ENCODE peak calls at places on chromosome 2, in seven cellular contexts. V, U, Y, Q, X, H and J are unnamed samples. For H3K9me3, the result is how much of the 10 kb centered on the place peaks cover.

GRCh38 chr2:36356199-36356989 is 816 bp downstream of the CRIM1 start:
- DNase-seq in V (peak), Y (peak), H (peak), Q (no peak), X (peak), U (peak), J (peak)

GRCh38 chr2:24745825-24746224 is 47.4 kb downstream of the PTRHD1 start:
- DNase-seq in U (no peak), Q (no peak), Y (no peak), H (no peak), V (no peak), X (no peak), J (no peak)

GRCh38 chr2:105655244-105655643 is 89.5 kb upstream of the NCK2 start:
- DNase-seq in V (no peak), X (no peak), Q (no peak), H (no peak), U (no peak), Y (peak), J (no peak)

GRCh38 chr2:112583497-112584133 is 794 bp upstream of the CHCHD5 start:
- DNase-seq in H (peak), Y (peak), U (peak), Q (peak), V (no peak), X (no peak), J (no peak)

GRCh38 chr2:70475266-70475665 is 78.4 kb downstream of the TGFA start:
- DNase-seq in V (no peak), U (no peak), X (no peak), Y (no peak), Q (no peak), H (no peak), J (no peak)

GRCh38 chr2:17156086-17156485 is 362.2 kb downstream of the RAD51AP2 start:
- DNase-seq in Q (no peak), V (no peak), H (no peak), X (no peak), Y (no peak), U (no peak), J (no peak)

GRCh38 chr2:129080715-129081472 is 762.2 kb upstream of the HS6ST1 start:
- DNase-seq in X (peak), Y (no peak), Q (no peak), H (no peak), V (no peak), U (no peak), J (no peak)

GRCh38 chr2:46804794-46805193 is 110.8 kb downstream of the MCFD2 start:
- DNase-seq in Y (peak), U (peak), H (peak), V (no peak), Q (peak), X (no peak), J (no peak)

GRCh38 chr2:19046986-19047780 is 311.2 kb downstream of the OSR1 start:
- DNase-seq in U (no peak), H (no peak), Q (peak), V (no peak), Y (peak), X (no peak), J (no peak)

GRCh38 chr2:95062716-95063400 is 37.4 kb downstream of the MAL start:
- DNase-seq in H (peak), Q (no peak), Y (no peak), U (no peak), V (no peak), X (peak), J (no peak)

GRCh38 chr2:218993345-218994315 is at the start of gene CRYBA2:
- DNase-seq in H (peak), U (no peak), Q (no peak), X (peak), V (no peak), Y (peak), J (no peak)

GRCh38 chr2:186059096-186059495 is 320.5 kb downstream of the FSIP2 start:
- DNase-seq in V (no peak), X (no peak), U (no peak), Q (peak), H (peak), Y (peak), J (no peak)

GRCh38 chr2:124804014-124804940 is 779.2 kb downstream of the CNTNAP5 start:
- DNase-seq in Y (peak), U (no peak), X (peak), V (no peak), Q (peak), H (peak), J (no peak)

GRCh38 chr2:151051584-151052220 is 210.0 kb downstream of the RBM43 start:
- DNase-seq in X (peak), H (peak), U (peak), V (no peak), Q (peak), Y (peak), J (no peak)

GRCh38 chr2:54454922-54455583 is 1.1 kb upstream of the SPTBN1 start:
- DNase-seq in Y (no peak), Q (no peak), X (no peak), H (peak), V (no peak), U (peak), J (no peak)

GRCh38 chr2:167492486-167492885 is 604.2 kb downstream of the XIRP2 start:
- DNase-seq in H (no peak), Q (peak), Y (no peak), X (no peak), U (no peak), V (no peak), J (no peak)

GRCh38 chr2:113203217-113203530 is 29.4 kb downstream of the PSD4 start:
- DNase-seq in H (no peak), U (no peak), Y (peak), V (no peak), X (no peak), Q (no peak), J (no peak)

GRCh38 chr2:1746174-1747064 is 2.1 kb upstream of the PXDN start:
- DNase-seq in U (no peak), Y (no peak), V (no peak), Q (no peak), H (no peak), X (peak), J (no peak)

GRCh38 chr2:173401716-173402326 is 47.1 kb downstream of the CDCA7 start:
- DNase-seq in Q (no peak), U (no peak), V (no peak), H (peak), Y (peak), X (peak), J (no peak)

GRCh38 chr2:150732064-150732463 is 244.6 kb upstream of the RND3 start:
- DNase-seq in V (no peak), Y (peak), H (peak), Q (peak), U (no peak), X (no peak), J (no peak)

GRCh38 chr2:31238126-31238905 is 4.4 kb downstream of the EHD3 start:
- DNase-seq in H (no peak), Q (peak), U (peak), V (no peak), X (peak), Y (no peak), J (peak)

GRCh38 chr2:161992526-161992925 is 81.5 kb downstream of the DPP4 start:
- DNase-seq in Y (no peak), V (no peak), H (no peak), U (no peak), Q (no peak), X (no peak), J (no peak)

GRCh38 chr2:174717273-174717672 is 47.0 kb downstream of the CHRNA1 start:
- DNase-seq in U (no peak), Q (peak), H (no peak), X (no peak), Y (peak), V (no peak), J (no peak)

GRCh38 chr2:171999125-171999524 is 628 bp upstream of the METAP1D start:
- DNase-seq in H (no peak), Q (peak), Y (peak), X (no peak), U (no peak), V (no peak), J (no peak)

GRCh38 chr2:109209412-109209811 is 80.4 kb downstream of the SH3RF3 start:
- DNase-seq in Q (peak), H (peak), Y (peak), U (no peak), X (no peak), V (no peak), J (no peak)

GRCh38 chr2:241609859-241610793 is 26.8 kb downstream of the THAP4 start:
- DNase-seq in Y (peak), U (peak), V (peak), X (peak), H (no peak), Q (peak), J (peak)

GRCh38 chr2:187826023-187826422 is 271.8 kb upstream of the TFPI start:
- DNase-seq in V (no peak), Y (peak), U (no peak), H (peak), X (no peak), Q (peak), J (no peak)

GRCh38 chr2:160650196-160651108 is 156.8 kb upstream of the RBMS1 start:
- DNase-seq in X (no peak), V (no peak), H (peak), U (no peak), Y (no peak), Q (no peak), J (no peak)

DNA sequence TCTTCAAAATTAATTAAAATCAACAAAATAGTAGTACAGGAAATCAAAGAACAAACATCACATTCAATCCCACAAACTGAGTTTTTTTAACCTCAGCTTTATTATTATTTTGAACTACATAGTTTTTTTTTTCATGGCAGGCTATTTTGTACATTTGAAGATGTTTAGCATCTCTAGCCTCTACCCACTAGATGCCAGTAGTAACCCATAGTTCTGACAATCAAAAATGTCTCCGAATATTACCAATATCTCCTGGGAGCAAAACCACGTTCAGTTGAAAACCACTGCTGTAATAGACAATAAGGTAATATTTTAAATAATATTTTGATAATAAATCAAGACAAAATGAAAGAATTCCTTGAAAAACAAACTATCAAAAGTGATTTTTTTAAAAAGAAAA is 702.6 kb upstream of the LRRTM1 start:
- DNase-seq in U (no peak), V (no peak), X (no peak), Q (no peak), H (peak), Y (no peak), J (no peak)
- H3K9me3 ChIP-seq in U (under half), V (under half), X (under half), Q (under half), H (under half), Y (under half), J (under half)

DNA sequence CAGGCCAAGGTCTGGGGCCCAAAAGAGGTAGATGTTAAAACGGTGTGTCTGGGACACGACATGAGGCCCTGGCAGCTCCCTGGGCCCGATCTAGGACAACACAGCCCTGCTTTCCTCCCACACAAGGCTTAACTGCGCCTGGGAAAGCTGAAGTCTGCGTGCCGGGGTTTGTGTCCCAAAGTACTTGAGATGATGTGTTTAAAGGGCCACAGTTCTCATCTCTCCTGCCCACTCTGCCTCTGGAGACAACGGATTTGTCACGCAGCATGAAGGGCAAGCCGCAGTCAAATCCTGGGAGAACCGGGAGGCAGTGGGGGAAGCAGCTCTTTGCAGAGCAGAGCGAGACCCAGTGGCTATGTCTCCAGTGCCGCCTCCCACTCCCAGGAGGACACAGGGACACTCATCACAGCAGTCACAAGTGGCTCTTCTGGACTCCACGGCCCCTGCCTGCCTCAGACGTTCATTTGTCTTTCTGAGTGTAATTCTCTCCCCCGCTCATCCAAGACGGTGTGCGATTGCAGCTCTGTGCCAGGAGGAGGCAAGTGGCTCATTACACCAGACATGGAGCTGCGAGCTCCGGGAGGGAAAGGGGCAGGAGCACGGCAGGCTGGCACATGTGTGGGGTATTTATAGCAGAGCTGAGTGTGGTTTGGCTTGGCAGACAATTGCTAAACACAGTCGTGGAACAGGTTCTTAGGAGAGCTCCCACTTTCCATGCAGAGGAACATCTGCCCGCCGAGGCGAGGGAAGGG is 57.7 kb upstream of the SEMA4C start:
- DNase-seq in U (peak), Q (no peak), H (peak), X (no peak), V (peak), Y (peak), J (peak)
- H3K27ac ChIP-seq in U (peak), Q (no peak), H (no peak), X (no peak), V (peak), Y (no peak), J (no peak)

GRCh38 chr2:74513605-74514367 is 464 bp upstream of the TLX2 start:
- DNase-seq in X (peak), U (no peak), Q (no peak), V (no peak), H (peak), Y (peak), J (peak)

GRCh38 chr2:74512744-74513604 is 1.3 kb upstream of the TLX2 start:
- DNase-seq in V (no peak), U (no peak), H (no peak), X (peak), Q (no peak), Y (no peak), J (peak)

GRCh38 chr2:74516070-74516633 is 1.9 kb downstream of the TLX2 start:
- DNase-seq in Y (peak), X (peak), U (no peak), V (peak), Q (no peak), H (no peak), J (peak)

GRCh38 chr2:74515271-74516069 is 1.2 kb downstream of the TLX2 start:
- DNase-seq in V (no peak), H (no peak), Y (peak), X (peak), U (no peak), Q (no peak), J (peak)

GRCh38 chr2:74514368-74515270 is at the start of gene TLX2:
- DNase-seq in X (peak), U (no peak), Y (peak), Q (no peak), H (peak), V (no peak), J (peak)
- H3K4me3 ChIP-seq in X (no peak), U (no peak), Y (no peak), Q (peak), H (peak), V (peak), J (no peak)

DNA sequence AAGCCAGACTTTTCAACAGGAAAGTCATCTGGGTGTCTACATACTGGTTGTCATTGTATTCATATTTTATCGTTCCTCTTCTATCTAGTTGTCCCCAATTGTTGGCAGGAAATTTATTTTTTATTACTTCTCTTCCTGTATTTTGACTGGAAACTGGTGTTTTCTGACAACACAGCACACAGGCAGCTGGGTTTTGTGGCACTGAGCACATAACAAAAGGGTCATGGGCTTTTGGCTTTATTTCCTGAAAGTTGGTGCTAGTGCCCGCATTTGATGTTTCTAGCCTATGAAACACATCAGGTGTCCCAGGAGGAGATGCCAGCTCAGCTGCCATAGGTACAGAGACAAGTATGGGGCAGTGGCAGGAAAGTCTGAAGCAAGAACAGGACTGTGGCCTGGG is 126.4 kb downstream of the TMEM17 start:
- DNase-seq in X (no peak), Q (no peak), H (no peak), V (no peak), Y (no peak), U (no peak), J (no peak)
- H3K9me3 ChIP-seq in X (under half), Q (under half), H (under half), V (under half), Y (under half), U (under half), J (under half)

GRCh38 chr2:6986251-6986893 is 69.2 kb downstream of the RNF144A start:
- DNase-seq in X (peak), H (peak), Y (no peak), Q (no peak), V (no peak), U (no peak), J (no peak)
- H3K27ac ChIP-seq in X (peak), H (peak), Y (no peak), Q (no peak), V (no peak), U (no peak), J (peak)

GRCh38 chr2:439077-439476 is 151.2 kb upstream of the ALKAL2 start:
- DNase-seq in Q (no peak), H (no peak), U (no peak), V (no peak), Y (no peak), X (no peak), J (no peak)

GRCh38 chr2:443211-443610 is 155.3 kb upstream of the ALKAL2 start:
- DNase-seq in Q (no peak), U (no peak), V (no peak), H (no peak), X (no peak), Y (no peak), J (no peak)

GRCh38 chr2:443754-444153 is 155.9 kb upstream of the ALKAL2 start:
- DNase-seq in V (no peak), H (no peak), X (no peak), U (no peak), Y (no peak), Q (no peak), J (no peak)

GRCh38 chr2:439540-440465 is 151.9 kb upstream of the ALKAL2 start:
- DNase-seq in Y (no peak), V (no peak), Q (peak), H (no peak), X (no peak), U (no peak), J (peak)

DNA sequence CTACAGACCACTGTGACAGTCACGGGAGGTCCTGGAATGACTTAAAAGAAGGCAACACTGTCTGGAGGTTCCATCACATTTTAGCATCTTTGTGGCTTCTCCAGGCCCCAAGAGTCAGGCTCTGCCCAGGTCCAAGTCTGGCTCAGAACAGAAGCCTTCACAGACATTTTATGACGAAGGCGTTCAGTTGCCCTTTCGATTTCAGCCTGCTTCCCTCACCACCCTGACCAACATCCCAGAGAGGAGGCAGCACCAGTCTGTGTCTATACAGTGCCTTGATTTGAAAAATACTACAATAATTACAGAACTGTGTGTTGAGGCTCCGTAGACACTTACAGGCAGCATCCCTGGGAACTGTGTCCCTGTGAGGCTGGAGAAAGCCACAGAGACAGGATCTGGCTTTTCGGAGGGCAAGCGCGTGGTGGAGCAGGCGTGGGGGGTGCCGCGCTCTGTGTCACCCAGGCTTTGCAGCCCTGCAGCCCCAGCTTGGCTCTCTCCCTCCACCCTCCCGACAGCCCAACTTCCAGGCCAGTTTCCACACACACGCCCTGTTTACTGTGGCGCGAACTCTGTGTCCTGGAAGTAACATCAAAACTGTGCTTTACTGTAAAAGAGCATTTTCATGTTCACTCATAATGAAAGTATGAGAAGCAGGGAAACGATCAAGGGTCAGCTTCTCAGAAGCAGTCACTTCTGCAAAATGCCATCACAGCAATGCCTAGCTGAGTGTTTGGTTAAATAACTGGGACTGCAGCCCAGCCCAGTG is 153.6 kb upstream of the ALKAL2 start:
- DNase-seq in U (no peak), H (no peak), Y (no peak), Q (no peak), X (no peak), V (no peak), J (no peak)
- H3K4me3 ChIP-seq in U (no peak), H (no peak), Y (no peak), Q (no peak), X (no peak), V (no peak), J (no peak)

GRCh38 chr2:239175181-239175580 is 225.6 kb downstream of the HDAC4 start:
- DNase-seq in X (peak), Q (no peak), U (no peak), H (no peak), Y (no peak), V (no peak), J (peak)
- H3K9me3 ChIP-seq in X (half or more), Q (under half), U (under half), H (under half), Y (under half), V (under half), J (under half)

GRCh38 chr2:224802407-224802806 is 86.2 kb upstream of the CCDC195 start:
- DNase-seq in U (no peak), V (no peak), Q (no peak), Y (peak), X (peak), H (peak), J (no peak)
- H3K27ac ChIP-seq in U (no peak), V (no peak), Q (no peak), Y (peak), X (no peak), H (no peak), J (no peak)

GRCh38 chr2:104405628-104406027 is 448.3 kb upstream of the POU3F3 start:
- DNase-seq in U (no peak), V (no peak), Y (no peak), Q (no peak), H (no peak), X (no peak), J (no peak)

GRCh38 chr2:104402825-104403224 is 451.1 kb upstream of the POU3F3 start:
- DNase-seq in H (no peak), Y (no peak), V (no peak), U (no peak), Q (no peak), X (no peak), J (no peak)

GRCh38 chr2:104406273-104406726 is 447.6 kb upstream of the POU3F3 start:
- DNase-seq in U (peak), H (no peak), Y (peak), V (no peak), X (no peak), Q (no peak), J (no peak)

GRCh38 chr2:104408266-104408665 is 445.6 kb upstream of the POU3F3 start:
- DNase-seq in X (peak), H (no peak), Q (no peak), Y (peak), V (no peak), U (no peak), J (no peak)

DNA sequence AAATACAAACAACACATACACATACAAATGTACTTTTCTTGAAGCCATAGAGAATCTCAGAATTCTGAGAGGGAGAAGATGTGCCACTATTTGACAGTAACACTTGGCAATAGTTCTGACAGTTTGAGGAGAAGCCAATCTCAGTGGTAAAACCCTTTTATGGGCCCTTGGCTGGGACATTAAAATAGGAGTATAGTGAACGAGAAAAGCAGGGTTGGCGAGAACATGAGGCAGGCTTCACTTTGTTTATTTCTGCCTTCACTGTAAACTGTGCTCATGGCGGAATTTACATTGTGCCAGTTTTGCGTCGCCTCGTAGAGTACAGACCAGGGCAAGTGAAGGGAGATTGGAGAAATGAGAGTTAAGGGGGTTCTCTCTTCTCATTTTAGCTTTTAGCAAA is 449.4 kb upstream of the POU3F3 start:
- DNase-seq in V (no peak), Q (no peak), Y (no peak), H (no peak), X (no peak), U (peak), J (no peak)
- H3K4me3 ChIP-seq in V (no peak), Q (no peak), Y (no peak), H (no peak), X (no peak), U (no peak), J (no peak)